ENCODE peak calls at places on chromosomes 13 and 19, in five cellular contexts. V is effector memory CD4-positive, alpha-beta T cell; K is CD4-positive, CD25-positive, alpha-beta regulatory T cell; O is CD8-positive, alpha-beta memory T cell; W is adrenal gland. A is an unnamed sample. For H3K27me3, the result is how much of the 10 kb centered on the place peaks cover.

GRCh38 chr13:101614491-101614890 is 162.0 kb downstream of the ITGBL1 start:
- DNase-seq in V (no peak), W (no peak), O (no peak), K (no peak), A (no peak)

GRCh38 chr13:49635599-49636433 is 7.5 kb downstream of the ARL11 start:
- DNase-seq in O (peak), W (peak), K (peak), V (peak), A (peak)

GRCh38 chr19:51719251-51719901 is 4.4 kb downstream of the HAS1 start:
- DNase-seq in W (no peak), V (no peak), K (no peak), O (no peak), A (no peak)

GRCh38 chr13:97268772-97269171 is 46.6 kb downstream of the MBNL2 start:
- DNase-seq in K (no peak), W (no peak), V (no peak), O (no peak), A (no peak)

GRCh38 chr19:35040826-35041547 is 534 bp upstream of the HPN start:
- DNase-seq in K (no peak), W (peak), O (no peak), V (no peak), A (no peak)

GRCh38 chr19:18898533-18899408 is 2.8 kb upstream of the CERS1 start:
- DNase-seq in V (no peak), K (no peak), W (no peak), O (no peak), A (no peak)

GRCh38 chr13:48852911-48853310 is 122.8 kb upstream of the FNDC3A start:
- DNase-seq in W (no peak), O (no peak), K (no peak), V (no peak), A (no peak)

GRCh38 chr13:96159731-96160130 is 69.8 kb downstream of the HS6ST3 start:
- DNase-seq in V (no peak), O (no peak), K (no peak), W (no peak), A (no peak)

GRCh38 chr13:95267662-95268369 is 33.4 kb downstream of the ABCC4 start:
- DNase-seq in V (no peak), W (no peak), K (no peak), O (no peak), A (no peak)

GRCh38 chr19:40090256-40091204 is at the start of gene ZNF780A:
- DNase-seq in W (peak), K (peak), V (peak), O (peak), A (peak)

GRCh38 chr13:45133396-45134118 is 13.2 kb downstream of the GTF2F2 start:
- DNase-seq in O (no peak), V (no peak), K (no peak), W (no peak), A (no peak)

GRCh38 chr19:2127758-2128157 is 23.6 kb downstream of the AP3D1 start:
- DNase-seq in K (no peak), W (no peak), V (no peak), O (no peak), A (no peak)

GRCh38 chr13:32282096-32282711 is 33.0 kb downstream of the ZAR1L start:
- DNase-seq in K (no peak), V (no peak), O (no peak), W (no peak), A (no peak)

GRCh38 chr13:32281083-32281482 is 34.1 kb downstream of the ZAR1L start:
- DNase-seq in K (no peak), O (no peak), W (no peak), V (no peak), A (no peak)

GRCh38 chr13:32277838-32278237 is 37.3 kb downstream of the ZAR1L start:
- DNase-seq in W (no peak), V (no peak), K (no peak), O (no peak), A (no peak)

DNA sequence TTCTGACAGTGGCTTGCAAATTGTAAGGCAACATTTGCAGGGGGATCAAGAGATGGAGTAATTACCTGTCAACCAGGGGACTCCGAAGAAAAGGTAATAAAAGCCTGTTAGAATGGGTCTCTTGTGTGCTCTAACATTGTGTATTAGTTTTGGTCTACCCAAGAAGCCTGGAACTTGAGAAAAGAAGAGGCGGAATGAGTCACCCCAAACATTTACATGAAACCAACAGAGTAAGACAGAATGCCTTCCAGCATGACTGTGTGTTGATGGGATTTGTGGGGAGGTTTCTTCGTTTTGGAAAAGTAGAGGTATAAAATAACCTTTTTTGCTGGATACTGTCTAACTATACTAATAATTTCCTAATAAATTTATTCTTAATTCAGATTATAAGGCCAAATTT is 36.7 kb downstream of the ZAR1L start:
- DNase-seq in W (no peak), V (no peak), K (no peak), O (no peak), A (no peak)
- H3K27me3 ChIP-seq in W (under half), V (under half), K (under half), O (under half), A (under half)

GRCh38 chr13:99995503-99996176 is 14.1 kb downstream of the ZIC2 start:
- DNase-seq in O (no peak), V (no peak), W (no peak), K (peak), A (no peak)
- H3K27me3 ChIP-seq in O (half or more), V (half or more), W (half or more), K (half or more), A (half or more)

GRCh38 chr19:30228113-30228725 is 144.0 kb upstream of the ZNF536 start:
- DNase-seq in V (no peak), K (no peak), O (no peak), W (peak), A (no peak)

GRCh38 chr19:30227661-30228112 is 144.5 kb upstream of the ZNF536 start:
- DNase-seq in K (no peak), V (peak), W (peak), O (no peak), A (no peak)

GRCh38 chr19:30228726-30229523 is 143.3 kb upstream of the ZNF536 start:
- DNase-seq in V (no peak), K (no peak), O (no peak), W (peak), A (no peak)

GRCh38 chr19:30231408-30232318 is 140.5 kb upstream of the ZNF536 start:
- DNase-seq in V (no peak), K (no peak), W (no peak), O (no peak), A (no peak)

GRCh38 chr19:30229524-30230174 is 142.5 kb upstream of the ZNF536 start:
- DNase-seq in K (no peak), O (no peak), V (no peak), W (peak), A (no peak)
- H3K27me3 ChIP-seq in K (under half), O (under half), V (under half), W (under half), A (under half)

DNA sequence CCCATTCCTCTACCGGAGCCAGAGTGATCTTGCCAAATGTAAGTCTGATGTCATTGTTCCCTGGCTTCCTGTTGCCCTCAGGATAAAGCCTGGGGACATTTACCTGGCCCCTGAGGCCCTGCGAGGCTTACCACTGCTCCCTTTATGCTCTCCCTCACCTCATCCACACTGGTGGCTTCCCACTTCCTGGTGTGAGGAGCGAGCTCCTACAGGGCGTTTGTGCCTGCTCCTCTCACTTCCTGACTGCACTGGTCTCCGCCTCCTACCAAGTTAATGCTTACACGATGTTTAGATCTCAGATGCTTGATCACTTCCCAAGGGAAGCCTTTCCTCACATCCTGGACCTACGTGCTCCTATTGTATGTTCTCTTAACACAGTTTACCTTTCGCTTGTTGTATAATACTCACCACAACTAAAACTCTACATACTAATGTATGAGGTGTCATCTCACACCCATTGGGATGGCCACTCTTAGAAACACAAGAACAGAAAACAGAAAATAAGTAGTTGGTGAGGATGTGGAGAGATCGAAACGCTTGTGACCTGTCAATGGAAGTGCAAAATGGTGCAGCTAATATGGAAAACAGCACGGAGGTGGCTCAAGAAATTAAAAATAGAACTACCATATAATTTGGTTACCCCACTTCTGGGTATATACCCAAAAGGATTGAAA is 177.6 kb downstream of the SHISA2 start:
- DNase-seq in O (no peak), K (no peak), W (no peak), V (no peak), A (no peak)
- H3K27me3 ChIP-seq in O (under half), K (under half), W (under half), V (under half), A (under half)

DNA sequence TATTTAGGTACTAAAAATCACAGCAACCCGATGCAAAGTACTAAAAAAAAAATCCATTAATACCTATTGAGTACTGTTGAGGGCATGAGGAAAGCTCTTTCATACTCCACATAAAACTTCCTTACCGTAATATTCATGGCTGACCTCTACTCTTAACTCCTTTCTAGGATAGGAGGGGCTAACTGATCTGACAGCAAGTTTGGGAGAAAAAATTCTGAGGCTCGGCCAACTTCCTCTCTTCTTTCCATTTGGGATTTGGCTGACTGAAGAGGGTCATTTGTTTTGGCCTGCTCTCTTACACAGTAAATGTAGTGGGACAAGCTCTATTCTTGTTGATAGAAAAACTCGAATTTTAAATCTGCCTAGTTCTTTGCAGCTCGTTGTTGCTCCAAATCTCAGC is 9.4 kb upstream of the USPL1 start:
- DNase-seq in O (no peak), K (no peak), V (no peak), W (no peak), A (no peak)
- H3K27me3 ChIP-seq in O (under half), K (under half), V (under half), W (under half), A (under half)

DNA sequence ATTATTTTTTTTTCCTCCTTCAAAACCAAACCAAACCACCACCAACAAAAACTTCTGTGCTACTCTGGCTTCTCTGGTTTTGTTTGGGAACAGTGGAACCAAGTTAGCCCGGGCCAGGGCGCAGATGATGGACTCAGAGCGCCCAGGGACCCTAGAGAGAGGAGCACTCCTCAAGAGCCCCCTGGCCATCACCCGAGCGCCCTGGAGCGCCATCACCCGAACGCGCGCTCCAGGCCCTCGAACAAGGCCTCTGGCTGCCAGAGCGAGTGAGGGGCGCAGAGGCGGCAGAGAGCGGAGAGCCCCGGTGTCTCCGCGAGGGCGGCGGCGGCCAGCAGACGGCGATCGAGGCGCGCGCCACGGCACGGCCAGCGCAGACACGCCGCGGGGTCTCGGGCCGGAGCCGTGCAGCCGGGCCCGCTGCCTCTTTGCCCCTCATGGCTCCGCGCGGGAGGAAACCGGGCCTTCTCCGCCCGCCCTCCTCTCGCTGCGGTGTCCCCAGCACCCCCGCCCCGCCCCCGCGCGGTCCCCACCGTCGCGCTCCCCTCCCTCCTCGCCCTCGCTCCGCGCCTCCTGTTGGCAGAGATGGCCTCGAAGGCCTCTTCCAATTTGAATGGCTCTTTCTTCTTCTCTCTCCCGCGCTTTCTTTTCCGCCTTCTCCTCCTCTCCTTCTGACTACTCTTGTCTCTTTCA is 4.2 kb upstream of the SOX1 start:
- DNase-seq in V (no peak), O (no peak), W (no peak), K (no peak), A (no peak)
- H3K27me3 ChIP-seq in V (half or more), O (under half), W (half or more), K (under half), A (half or more)

GRCh38 chr13:28796938-28797257 is 23.2 kb upstream of the MTUS2 start:
- DNase-seq in V (no peak), K (no peak), W (no peak), O (no peak), A (no peak)
- H3K27me3 ChIP-seq in V (under half), K (under half), W (under half), O (under half), A (under half)

GRCh38 chr13:27772651-27773425 is 19.4 kb upstream of the GSX1 start:
- DNase-seq in O (no peak), K (no peak), W (no peak), V (no peak), A (no peak)

GRCh38 chr13:27774651-27775050 is 17.6 kb upstream of the GSX1 start:
- DNase-seq in V (no peak), O (no peak), K (no peak), W (no peak), A (no peak)

GRCh38 chr13:27775943-27776342 is 16.3 kb upstream of the GSX1 start:
- DNase-seq in W (no peak), V (no peak), O (no peak), K (no peak), A (no peak)

GRCh38 chr13:27770809-27771208 is 21.5 kb upstream of the GSX1 start:
- DNase-seq in O (no peak), K (no peak), W (no peak), V (no peak), A (no peak)

GRCh38 chr13:27774169-27774568 is 18.1 kb upstream of the GSX1 start:
- DNase-seq in K (no peak), V (no peak), W (no peak), O (no peak), A (no peak)
- H3K27me3 ChIP-seq in K (under half), V (under half), W (under half), O (under half), A (under half)

A was measured in CD8-positive, alpha-beta T cell.